ENCODE peak calls at places on chromosomes 13 and 19, in nine cellular contexts. A, E, Q, P, C, L, B, J and R are unnamed samples.

GRCh38 chr13:31972453-31972852 is 59.1 kb upstream of the FRY start:
- DNase-seq in B (no peak), Q (no peak), L (no peak), P (no peak), A (no peak), C (no peak), J (no peak), E (no peak), R (no peak)

GRCh38 chr13:91361755-91362271 is 14.3 kb downstream of the MIR17HG start:
- DNase-seq in P (no peak), A (no peak), Q (no peak), J (no peak), B (no peak), L (no peak), C (no peak), E (no peak), R (peak)

GRCh38 chr13:23956106-23956505 is 58.8 kb upstream of the C1QTNF9B start:
- DNase-seq in L (no peak), Q (no peak), B (no peak), J (no peak), E (no peak), A (peak), C (no peak), P (peak), R (no peak)

GRCh38 chr19:13995017-13995728 is 10.9 kb downstream of the RFX1 start:
- DNase-seq in B (no peak), A (peak), P (no peak), J (no peak), L (peak), Q (no peak), C (no peak), E (peak), R (no peak)

GRCh38 chr19:678791-679388 is 2.7 kb downstream of the FSTL3 start:
- DNase-seq in J (no peak), E (no peak), Q (no peak), A (no peak), C (no peak), P (no peak), B (no peak), L (no peak), R (no peak)

GRCh38 chr13:109654341-109655205 is 131.8 kb downstream of the IRS2 start:
- DNase-seq in L (no peak), C (no peak), P (no peak), J (no peak), A (peak), B (no peak), Q (no peak), E (no peak), R (no peak)

GRCh38 chr13:50189450-50189849 is 174.2 kb downstream of the KCNRG start:
- DNase-seq in A (no peak), E (no peak), C (no peak), L (no peak), J (no peak), Q (no peak), P (no peak), B (no peak), R (no peak)

GRCh38 chr19:35116085-35116801 is 620 bp downstream of the FXYD3 start:
- DNase-seq in A (no peak), C (no peak), P (no peak), Q (no peak), B (no peak), E (no peak), J (no peak), L (no peak), R (no peak)

GRCh38 chr13:108102771-108103170 is 112.6 kb downstream of the LIG4 start:
- DNase-seq in L (no peak), C (no peak), A (peak), P (no peak), E (no peak), Q (no peak), J (no peak), B (no peak), R (no peak)

GRCh38 chr13:36712785-36713184 is 39.0 kb downstream of the SERTM1 start:
- DNase-seq in P (no peak), B (no peak), L (no peak), C (no peak), J (no peak), E (no peak), Q (no peak), A (peak), R (no peak)

GRCh38 chr19:30284209-30284608 is 88.0 kb upstream of the ZNF536 start:
- DNase-seq in P (no peak), B (no peak), L (no peak), J (no peak), E (no peak), A (no peak), C (no peak), Q (no peak), R (no peak)

GRCh38 chr19:52522555-52522954 is 4.9 kb upstream of the ZNF808 start:
- DNase-seq in J (no peak), P (no peak), B (no peak), L (no peak), E (no peak), A (no peak), Q (no peak), C (no peak), R (no peak)

GRCh38 chr13:110664074-110664473 is 41.8 kb downstream of the CARS2 start:
- DNase-seq in C (no peak), Q (no peak), J (no peak), P (no peak), A (no peak), B (no peak), L (no peak), E (no peak), R (no peak)

GRCh38 chr19:10836478-10837325 is 690 bp upstream of the TMED1 start:
- DNase-seq in E (peak), A (peak), Q (peak), J (peak), P (no peak), L (no peak), C (peak), B (peak), R (peak)

GRCh38 chr19:52891336-52891735 is 6.1 kb downstream of the ZNF320 start:
- DNase-seq in J (no peak), L (no peak), B (no peak), E (no peak), A (no peak), P (no peak), Q (no peak), C (no peak), R (no peak)

GRCh38 chr19:18340237-18340989 is at the start of gene PGPEP1:
- DNase-seq in A (peak), L (peak), J (peak), C (peak), Q (peak), B (peak), P (peak), E (peak), R (peak)

GRCh38 chr13:72726721-72727416 is 560 bp downstream of the MZT1 start:
- DNase-seq in Q (peak), A (peak), B (peak), L (no peak), J (no peak), E (peak), C (peak), P (peak), R (peak)